ENCODE peak calls at places on chromosome 16, in ten cellular contexts. U, F, C, A, G, B, Z, E, I and N are unnamed samples.

GRCh38 chr16:4381072-4381934 is 9.7 kb downstream of the VASN start:
- DNase-seq in U (peak; percentile 73), F (no peak), C (no peak), A (peak; percentile 76), G (no peak), B (no peak), Z (no peak), E (peak; percentile 99), I (no peak), N (no peak)

GRCh38 chr16:62035115-62036092 is 834 bp downstream of the CDH8 start:
- DNase-seq in U (peak; percentile 60), F (no peak), C (no peak), A (no peak), G (no peak), B (no peak), Z (no peak), E (no peak), I (no peak), N (no peak)

GRCh38 chr16:19396555-19397011 is 21.1 kb upstream of the TMC5 start:
- DNase-seq in U (no peak), F (no peak), C (no peak), A (no peak), G (no peak), B (peak; percentile 68), Z (no peak), E (no peak), I (no peak), N (no peak)

GRCh38 chr16:2224183-2224486 is 744 bp downstream of the E4F1 start:
- DNase-seq in U (no peak), F (peak; percentile 60), C (no peak), A (no peak), G (no peak), B (no peak), Z (no peak), E (no peak), I (no peak), N (no peak)

GRCh38 chr16:70529051-70529777 is 5.6 kb downstream of the SF3B3 start:
- DNase-seq in U (no peak), F (peak; percentile 67), C (peak; percentile 18), A (no peak), G (no peak), B (no peak), Z (no peak), E (no peak), I (no peak), N (no peak)

GRCh38 chr16:53864819-53865491 is 161.0 kb downstream of the FTO start:
- DNase-seq in U (no peak), F (peak; percentile 11), C (no peak), A (no peak), G (no peak), B (no peak), Z (no peak), E (no peak), I (no peak), N (no peak)

GRCh38 chr16:22198547-22199293 is 7.4 kb upstream of the EEF2K start:
- DNase-seq in U (no peak), F (no peak), C (no peak), A (no peak), G (no peak), B (no peak), Z (no peak), E (no peak), I (no peak), N (no peak)

GRCh38 chr16:2686912-2687507 is 4.7 kb downstream of the KCTD5 start:
- DNase-seq in U (peak; percentile 39), F (no peak), C (no peak), A (peak; percentile 77), G (no peak), B (peak; percentile 71), Z (no peak), E (no peak), I (no peak), N (no peak)

GRCh38 chr16:71600822-71601221 is 23.9 kb upstream of the TAT start:
- DNase-seq in U (no peak), F (no peak), C (no peak), A (no peak), G (no peak), B (no peak), Z (no peak), E (no peak), I (no peak), N (no peak)

GRCh38 chr16:87945351-87946042 is 5.7 kb upstream of the BANP start:
- DNase-seq in U (peak; percentile 91), F (peak; percentile 84), C (no peak), A (no peak), G (peak; percentile 73), B (peak; percentile 86), Z (no peak), E (peak; percentile 91), I (no peak), N (no peak)

GRCh38 chr16:88815901-88816589 is 4.3 kb upstream of the APRT start:
- DNase-seq in U (peak; percentile 87), F (peak; percentile 22), C (peak; percentile 47), A (no peak), G (no peak), B (no peak), Z (no peak), E (peak; percentile 49), I (no peak), N (no peak)

GRCh38 chr16:49362230-49362629 is 11.4 kb upstream of the C16orf78 start:
- DNase-seq in U (no peak), F (no peak), C (no peak), A (peak; percentile 18), G (no peak), B (no peak), Z (no peak), E (no peak), I (no peak), N (no peak)
- H3K4me3 ChIP-seq in U (no peak overlapping the region), F (no peak overlapping the region), C (no peak overlapping the region), A (no peak overlapping the region), G (no peak overlapping the region), B (no peak overlapping the region), Z (no peak overlapping the region), E (no peak overlapping the region), I (no peak overlapping the region), N (no peak overlapping the region)

GRCh38 chr16:57464523-57464922 is 2.0 kb downstream of the POLR2C start:
- DNase-seq in U (no peak), F (no peak), C (no peak), A (no peak), G (no peak), B (no peak), Z (no peak), E (no peak), I (no peak), N (no peak)

GRCh38 chr16:57468346-57468745 is 5.9 kb downstream of the POLR2C start:
- DNase-seq in U (no peak), F (no peak), C (no peak), A (no peak), G (no peak), B (no peak), Z (no peak), E (no peak), I (no peak), N (no peak)

GRCh38 chr16:57462978-57463362 is 491 bp downstream of the POLR2C start:
- DNase-seq in U (peak; percentile 55), F (no peak), C (no peak), A (no peak), G (no peak), B (no peak), Z (no peak), E (no peak), I (no peak), N (no peak)

DNA sequence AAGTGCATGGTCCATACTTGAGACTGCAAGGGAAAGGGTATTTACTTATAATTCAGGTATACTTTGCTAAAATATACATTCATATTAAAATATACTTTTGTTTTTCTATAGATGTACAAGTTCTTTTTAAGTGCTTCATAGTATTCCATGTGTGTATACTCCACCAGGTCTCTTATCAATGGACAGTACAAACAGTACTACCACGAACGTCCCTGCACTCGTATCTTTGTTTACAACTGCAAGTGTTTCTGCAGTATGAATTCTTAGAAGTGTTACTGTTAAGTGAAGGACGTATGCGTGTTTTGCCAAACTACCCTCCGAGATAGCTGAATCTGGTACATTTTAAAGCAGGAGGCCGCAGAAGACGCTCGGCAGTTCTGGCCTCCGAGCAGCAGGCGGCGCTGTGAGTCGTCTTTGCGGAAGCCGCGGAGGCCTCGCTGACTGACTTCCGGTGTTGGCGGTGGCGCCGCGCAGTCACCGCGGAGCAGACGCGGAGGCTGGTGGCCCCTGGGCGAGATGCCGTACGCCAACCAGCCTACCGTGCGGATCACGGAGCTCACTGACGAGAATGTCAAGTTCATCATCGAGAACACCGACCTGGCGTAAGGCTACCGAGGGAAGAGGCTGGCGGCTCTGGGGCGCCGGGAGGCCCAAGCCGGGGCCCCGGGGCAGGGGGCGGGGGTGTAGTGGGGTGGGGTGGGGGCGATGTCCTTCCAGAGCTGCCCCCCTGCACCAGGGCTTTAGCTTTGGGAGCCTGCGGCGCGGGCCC is at the start of gene POLR2C:
- DNase-seq in U (peak; percentile 94), F (peak; percentile 88), C (peak; percentile 88), A (peak; percentile 93), G (peak; percentile 89), B (peak; percentile 92), Z (peak; percentile 25), E (peak; percentile 89), I (peak; percentile 45), N (peak; percentile 76)
- H3K27ac ChIP-seq in U (peak within 1 kb of the TSS; percentile 62), F (peak within 1 kb of the TSS; percentile 80), C (peak within 1 kb of the TSS; percentile 77), A (peak within 1 kb of the TSS; percentile 83), G (peak within 1 kb of the TSS; percentile 88), B (peak within 1 kb of the TSS; percentile 97), Z (peak within 1 kb of the TSS; percentile 93), E (peak within 1 kb of the TSS; percentile 80), I (peak within 1 kb of the TSS; percentile 62), N (no peak within 1 kb of the TSS)

DNA sequence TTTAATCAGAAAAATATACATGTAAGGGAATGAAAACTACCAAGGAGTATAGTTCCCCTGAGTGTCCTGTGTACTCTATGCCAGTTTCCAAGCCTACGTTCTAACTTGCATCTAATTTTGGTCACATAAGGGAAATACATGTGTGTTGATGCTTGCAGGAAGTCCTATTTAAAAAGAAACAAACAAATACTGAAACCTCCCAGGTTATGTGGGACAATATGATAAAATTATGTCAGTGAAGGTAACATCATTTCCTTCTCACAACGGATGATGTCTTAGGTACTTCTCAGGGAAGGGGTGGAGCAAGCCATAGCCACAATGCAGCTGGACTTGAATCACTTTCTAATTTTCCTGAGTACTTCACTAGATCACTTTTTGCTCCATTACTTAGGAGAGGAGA is 115.9 kb downstream of the ZFHX3 start:
- DNase-seq in U (no peak), F (peak; percentile 27), C (no peak), A (no peak), G (no peak), B (no peak), Z (no peak), E (no peak), I (no peak), N (no peak)
- H3K4me1 ChIP-seq in U (peaks cover 17% of the 10 kb centered on the region), F (peaks cover 4% of the 10 kb centered on the region), C (no peaks in the 10 kb centered on the region), A (peaks cover 61% of the 10 kb centered on the region), G (peaks cover 54% of the 10 kb centered on the region), B (peaks cover 45% of the 10 kb centered on the region), Z (peaks cover 24% of the 10 kb centered on the region), E (peaks cover 29% of the 10 kb centered on the region), I (peaks cover 85% of the 10 kb centered on the region), N (peaks cover 1% of the 10 kb centered on the region)

GRCh38 chr16:57373117-57373947 is 1.0 kb downstream of the CX3CL1 start:
- DNase-seq in U (no peak), F (no peak), C (no peak), A (no peak), G (no peak), B (no peak), Z (no peak), E (no peak), I (no peak), N (no peak)
- H3K4me3 ChIP-seq in U (peak overlapping the region; percentile 24), F (no peak overlapping the region), C (no peak overlapping the region), A (peak overlapping the region; percentile 57), G (peak overlapping the region; percentile 73), B (peak overlapping the region; percentile 51), Z (peak overlapping the region; percentile 61), E (no peak overlapping the region), I (peak overlapping the region; percentile 85), N (no peak overlapping the region)

GRCh38 chr16:85610059-85610445 is 3.1 kb upstream of the GSE1 start:
- DNase-seq in U (peak; percentile 82), F (no peak), C (no peak), A (no peak), G (no peak), B (no peak), Z (no peak), E (no peak), I (no peak), N (no peak)
- H3K27ac ChIP-seq in U (no peak overlapping the region), F (no peak overlapping the region), C (no peak overlapping the region), A (peak overlapping the region; percentile 89), G (no peak overlapping the region), B (peak overlapping the region; percentile 94), Z (no peak overlapping the region), E (no peak overlapping the region), I (no peak overlapping the region), N (no peak overlapping the region)